ENCODE peak calls at places on chromosomes 7 and 10, in four cellular contexts. G is HCT116; R is CD4-positive, alpha-beta T cell; N is heart right ventricle. P is an unnamed sample.

GRCh38 chr10:107814865-107815487 is 650.5 kb upstream of the SORCS1 start:
- DNase-seq in N (no peak), R (no peak), G (no peak), P (no peak)

GRCh38 chr10:28047061-28047460 is 48.2 kb upstream of the ODAD2 start:
- DNase-seq in G (no peak), R (no peak), N (no peak), P (no peak)

GRCh38 chr7:2313450-2314208 is 612 bp downstream of the SNX8 start:
- DNase-seq in G (no peak), N (no peak), R (no peak), P (no peak)

GRCh38 chr7:143279186-143280098 is 5.3 kb upstream of the TMEM139 start:
- DNase-seq in G (no peak), N (no peak), R (no peak), P (no peak)

GRCh38 chr7:81919494-81919893 is 149.6 kb upstream of the HGF start:
- DNase-seq in N (no peak), R (no peak), G (no peak), P (no peak)

GRCh38 chr10:100934084-100934659 is 21.4 kb downstream of the SLF2 start:
- DNase-seq in G (no peak), R (no peak), N (no peak), P (no peak)

GRCh38 chr7:52825611-52826010 is 209.8 kb upstream of the POM121L12 start:
- DNase-seq in G (no peak), R (no peak), N (no peak), P (no peak)

GRCh38 chr10:93816123-93816747 is 58.5 kb downstream of the LGI1 start:
- DNase-seq in G (peak), R (peak), N (peak), P (no peak)

GRCh38 chr7:21355406-21355874 is 72.4 kb upstream of the SP4 start:
- DNase-seq in N (no peak), G (no peak), R (no peak), P (peak)

GRCh38 chr10:843703-844102 is 87.8 kb downstream of the LARP4B start:
- DNase-seq in G (no peak), R (no peak), N (no peak), P (no peak)

GRCh38 chr7:158685727-158686126 is 18.9 kb downstream of the NCAPG2 start:
- DNase-seq in G (no peak), N (no peak), R (no peak), P (no peak)

GRCh38 chr7:82674319-82674718 is 230.7 kb upstream of the CACNA2D1 start:
- DNase-seq in G (no peak), R (no peak), N (no peak), P (no peak)

GRCh38 chr10:88114368-88114767 is 250.9 kb downstream of the PTEN start:
- DNase-seq in N (peak), R (peak), G (peak), P (no peak)

GRCh38 chr7:39270018-39270417 is 292.3 kb downstream of the POU6F2 start:
- DNase-seq in N (no peak), G (no peak), R (no peak), P (no peak)

GRCh38 chr7:51242881-51243518 is 73.6 kb downstream of the COBL start:
- DNase-seq in R (no peak), G (no peak), N (no peak), P (no peak)

GRCh38 chr10:43140414-43140813 is 2.2 kb downstream of the CSGALNACT2 start:
- DNase-seq in N (no peak), R (no peak), G (no peak), P (no peak)

GRCh38 chr7:157408258-157409101 is 71.7 kb downstream of the DNAJB6 start:
- DNase-seq in R (no peak), G (no peak), N (peak), P (no peak)

GRCh38 chr7:80151274-80151665 is 16.6 kb downstream of the GNAI1 start:
- DNase-seq in N (no peak), R (no peak), G (no peak), P (no peak)

GRCh38 chr10:80356563-80356999 is at the start of the genes DYDC1 and DYDC2:
- DNase-seq in G (no peak), N (peak), R (peak), P (peak)

GRCh38 chr10:103739039-103739764 is 116.2 kb downstream of the SH3PXD2A start:
- DNase-seq in R (no peak), N (no peak), G (no peak), P (no peak)

GRCh38 chr7:113806633-113807327 is 112.0 kb downstream of the PPP1R3A start:
- DNase-seq in R (no peak), G (no peak), N (no peak), P (no peak)

GRCh38 chr10:89516149-89516832 is 19.1 kb downstream of the SLC16A12 start:
- DNase-seq in N (peak), G (no peak), R (no peak), P (no peak)

GRCh38 chr10:118980135-118980865 is 49.2 kb upstream of the NANOS1 start:
- DNase-seq in G (no peak), R (no peak), N (no peak), P (no peak)

GRCh38 chr10:66455304-66455703 is 470.5 kb upstream of the LRRTM3 start:
- DNase-seq in N (no peak), R (no peak), G (peak), P (no peak)

GRCh38 chr10:5462841-5463293 is 36.5 kb downstream of the CALML5 start:
- DNase-seq in G (no peak), N (no peak), R (no peak), P (no peak)

GRCh38 chr10:43284341-43284910 is 17.6 kb upstream of the RASGEF1A start:
- DNase-seq in R (peak), G (no peak), N (no peak), P (no peak)

GRCh38 chr7:11120068-11120664 is 146.5 kb downstream of the PHF14 start:
- DNase-seq in R (no peak), G (no peak), N (no peak), P (no peak)

GRCh38 chr10:481636-482035 is 207.8 kb downstream of the DIP2C start:
- DNase-seq in G (no peak), N (no peak), R (no peak), P (no peak)

GRCh38 chr10:122468923-122469781 is 7.8 kb downstream of the HTRA1 start:
- DNase-seq in R (no peak), G (peak), N (no peak), P (no peak)

GRCh38 chr7:148234715-148235114 is 355.9 kb upstream of the C7orf33 start:
- DNase-seq in N (no peak), R (no peak), G (no peak), P (no peak)

GRCh38 chr7:87426160-87426559 is 49.3 kb downstream of the ABCB4 start:
- DNase-seq in G (no peak), R (no peak), N (no peak), P (no peak)

GRCh38 chr7:12685550-12685949 is 1.9 kb upstream of the ARL4A start:
- DNase-seq in N (peak), G (no peak), R (peak), P (no peak)

GRCh38 chr10:12708921-12709320 is 292.6 kb downstream of the CCDC3 start:
- DNase-seq in R (no peak), N (no peak), G (no peak), P (no peak)

GRCh38 chr10:119279441-119279840 is 72.1 kb downstream of the GRK5 start:
- DNase-seq in N (no peak), G (no peak), R (no peak), P (no peak)

DNA sequence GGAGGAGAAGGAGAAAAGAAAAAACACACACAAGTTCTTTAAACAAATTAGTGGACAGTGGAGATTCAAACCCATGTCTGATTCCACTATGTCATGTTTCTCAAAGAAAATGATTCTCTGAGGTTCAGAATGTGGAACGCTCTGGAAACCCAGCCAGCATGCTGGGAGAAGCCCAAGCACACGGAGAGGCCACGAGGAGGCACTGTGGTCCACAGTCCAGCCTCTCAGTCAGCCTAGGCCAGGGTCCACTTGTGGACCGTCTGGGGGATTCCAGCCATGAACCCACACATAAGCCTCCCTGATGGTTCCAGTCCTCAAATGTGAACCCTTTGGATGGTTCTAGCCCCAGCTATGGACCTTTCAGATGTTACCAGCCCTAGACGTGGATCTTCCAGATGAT is 73.4 kb downstream of the CAV1 start:
- DNase-seq in R (no peak), G (no peak), N (no peak), P (no peak)
- TF ChIP-seq CTCF in R (no peak), G (no peak), N (no peak), P (no peak)

DNA sequence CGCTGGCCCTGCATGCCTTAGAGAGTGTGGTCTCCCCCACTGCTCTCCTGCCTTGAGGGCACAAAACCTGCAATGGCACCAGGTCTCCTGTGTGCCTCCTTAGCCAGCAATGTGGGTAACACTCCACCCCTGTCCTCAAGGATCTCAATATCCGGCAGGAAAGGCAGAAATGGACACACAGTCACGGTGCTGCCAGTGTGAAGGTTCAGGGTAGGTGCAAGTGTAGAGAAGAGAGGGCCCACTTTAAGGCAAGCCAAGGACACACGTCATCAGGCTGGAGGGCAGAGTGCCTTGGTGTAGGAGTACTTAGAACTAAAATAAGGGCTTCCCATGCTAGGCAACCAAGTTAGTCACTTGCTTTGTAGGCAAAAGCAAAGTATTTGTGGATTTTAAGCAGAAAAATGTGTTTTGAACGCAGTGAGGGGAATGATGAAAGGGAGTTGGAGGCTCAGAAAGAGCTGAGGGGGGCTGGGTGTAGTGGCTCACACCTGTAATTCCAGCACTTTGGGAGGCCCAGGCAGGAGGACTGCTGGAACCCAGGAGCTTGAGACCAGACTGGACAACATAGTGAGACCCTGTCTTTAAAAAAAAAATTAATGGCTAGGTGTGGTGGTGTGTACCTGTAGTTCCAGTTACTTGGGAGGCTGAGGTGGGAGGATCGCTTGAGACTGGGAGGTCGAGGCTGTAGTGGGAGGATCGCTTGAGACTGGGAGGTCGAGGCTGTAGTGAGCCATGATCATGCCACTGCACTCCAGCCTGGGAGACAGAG is 152.8 kb downstream of the ARHGAP21 start:
- DNase-seq in N (no peak), R (no peak), G (no peak), P (no peak)
- TF ChIP-seq CTCF in N (no peak), R (no peak), G (no peak), P (no peak)

DNA sequence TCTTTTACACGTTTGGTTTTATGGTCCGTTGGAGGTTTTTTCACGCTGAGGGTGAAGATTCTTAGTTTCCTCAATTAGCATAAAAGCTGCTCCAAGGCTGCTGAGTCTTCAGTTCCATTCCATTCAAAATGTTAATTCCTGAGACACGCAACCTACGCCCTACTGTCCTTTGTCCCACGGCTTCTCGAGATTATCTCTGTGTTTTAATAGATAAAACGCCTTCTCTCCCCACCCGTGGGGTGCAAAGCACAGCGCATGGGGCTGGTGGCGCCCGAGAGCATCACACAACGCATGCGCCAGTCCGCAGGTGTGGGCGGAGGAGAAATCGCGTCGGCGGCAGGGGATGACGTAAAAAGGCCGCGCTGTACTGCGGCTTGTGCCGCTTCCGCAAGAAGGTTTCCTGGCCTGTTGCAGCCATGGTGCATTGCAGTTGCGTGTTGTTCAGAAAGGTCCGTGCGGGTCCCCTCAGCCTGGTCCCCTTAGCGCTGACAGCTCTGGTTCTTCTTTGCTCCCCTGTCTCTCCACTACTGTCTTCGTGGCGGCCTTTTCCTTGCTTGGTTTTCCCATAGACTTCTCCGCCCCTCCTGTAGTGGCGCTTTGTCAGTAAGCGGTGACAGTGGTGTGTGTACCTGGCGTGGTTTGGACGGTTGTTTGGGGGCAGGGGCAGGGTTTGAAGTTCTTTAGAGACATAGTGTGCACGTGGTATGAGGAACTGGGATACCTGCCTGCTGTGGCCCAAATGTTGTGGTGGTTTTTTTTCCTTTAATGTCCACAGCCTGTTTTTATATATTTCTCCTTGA is at the start of gene GTPBP10:
- DNase-seq in N (peak), R (peak), G (peak), P (peak)
- TF ChIP-seq CTCF in N (peak), R (peak), G (no peak), P (peak)

DNA sequence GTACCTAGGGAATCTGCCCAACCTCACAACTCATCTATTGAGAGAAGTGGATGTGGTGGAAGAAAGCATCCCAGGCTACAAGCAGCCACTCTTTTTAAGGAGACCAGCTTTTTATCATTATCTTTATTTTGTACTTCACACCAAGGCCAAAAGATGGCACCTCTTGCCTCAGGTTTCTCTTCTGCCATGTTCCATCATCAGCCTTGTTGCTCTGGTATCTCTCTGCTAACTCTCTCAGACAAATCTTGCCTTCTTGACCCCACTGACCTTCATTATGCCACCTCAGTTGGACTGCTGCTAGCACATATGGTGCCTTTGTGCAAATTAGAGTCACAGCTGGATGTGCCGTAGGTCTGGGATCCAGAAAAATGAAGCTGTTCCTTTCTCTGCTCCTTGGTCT is 47.2 kb upstream of the DYNC1I1 start:
- DNase-seq in R (no peak), N (no peak), G (no peak), P (no peak)
- TF ChIP-seq CTCF in R (no peak), N (no peak), G (peak), P (no peak)

P was measured in activated B cell treated with CpG ODN at 0.5 μM for 24 hours.